ENCODE peak calls at places on chromosome 19, in seven cellular contexts. A is NB4, F is tibial nerve, T is sigmoid colon, P is esophagus squamous epithelium, I is body of pancreas, D is A549. M is an unnamed sample.

GRCh38 chr19:5959260-5960004 is 18.5 kb downstream of the RANBP3 start:
- DNase-seq in D (no peak), T (no peak), I (no peak), P (no peak), F (no peak), A (no peak), M (no peak)

GRCh38 chr19:29478578-29479565 is 46.9 kb upstream of the VSTM2B start:
- DNase-seq in F (no peak), I (no peak), T (no peak), A (peak), D (peak), P (no peak), M (no peak)

GRCh38 chr19:38062959-38063786 is 156.2 kb downstream of the SIPA1L3 start:
- DNase-seq in D (no peak), T (peak), F (no peak), P (no peak), I (no peak), A (no peak), M (no peak)

GRCh38 chr19:38023245-38023644 is 116.2 kb downstream of the SIPA1L3 start:
- DNase-seq in A (no peak), F (no peak), D (no peak), T (no peak), I (no peak), P (no peak), M (no peak)

GRCh38 chr19:53076984-53077383 is 26.2 kb downstream of the ZNF160 start:
- DNase-seq in D (no peak), P (no peak), T (peak), A (peak), I (peak), F (peak), M (peak)

GRCh38 chr19:39768334-39768733 is 10.3 kb upstream of the LEUTX start:
- DNase-seq in D (no peak), P (no peak), I (no peak), A (no peak), F (no peak), T (no peak), M (no peak)

GRCh38 chr19:48874309-48875135 is 2.3 kb downstream of the PPP1R15A start:
- DNase-seq in A (peak), T (no peak), D (peak), I (no peak), P (no peak), F (peak), M (peak)

GRCh38 chr19:32675720-32676185 is at the start of gene RGS9BP:
- DNase-seq in P (no peak), D (peak), T (peak), A (peak), I (peak), F (peak), M (peak)

DNA sequence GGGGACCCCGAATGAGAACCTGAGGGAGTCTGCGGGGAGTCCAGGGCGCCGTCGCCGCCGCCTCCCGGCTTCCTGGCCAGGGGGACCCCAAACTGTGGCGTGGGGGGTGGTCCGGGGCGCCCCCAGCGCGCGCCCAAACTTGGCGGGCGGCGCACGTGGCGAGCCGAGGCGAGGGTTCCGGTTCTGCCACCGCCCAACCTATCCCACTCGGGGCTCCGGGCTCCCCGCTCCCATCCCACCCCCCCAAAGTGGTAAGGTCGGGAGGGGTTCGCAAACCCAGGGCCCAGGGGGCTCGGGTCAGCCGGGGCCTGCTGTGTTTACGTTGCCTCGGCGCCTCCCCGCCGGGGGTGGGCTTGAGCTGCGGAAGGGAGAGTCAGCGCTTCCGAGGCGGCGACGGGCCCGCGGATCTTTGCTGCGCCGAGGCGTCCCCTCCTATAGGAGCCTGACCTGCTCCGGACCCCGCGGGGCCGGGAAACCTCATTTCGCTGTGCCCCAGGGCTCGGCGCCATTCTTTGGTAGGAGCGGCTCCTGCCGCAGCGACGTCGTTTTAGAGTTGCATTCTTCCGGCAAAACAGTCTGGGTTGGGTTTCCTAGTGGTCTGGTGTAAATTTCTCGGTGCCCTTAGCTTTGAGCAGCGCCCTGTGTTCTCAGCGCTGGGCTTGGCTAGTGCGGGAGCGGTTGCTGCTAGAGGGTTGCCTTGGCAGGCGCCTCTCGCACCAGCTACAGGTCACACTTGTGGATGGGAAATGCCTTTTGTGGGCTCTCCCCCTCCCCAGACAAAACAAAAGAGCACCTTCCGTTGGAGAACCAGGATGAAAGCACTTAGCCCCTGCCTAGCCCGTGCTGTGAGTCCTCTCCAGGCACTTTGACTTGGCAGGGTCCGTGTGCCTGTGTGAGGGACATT is 1.2 kb downstream of the DAZAP1 start:
- DNase-seq in P (no peak), D (no peak), A (peak), T (peak), I (peak), F (no peak), M (peak)
- TF ChIP-seq POLR2A in P (no peak), D (no peak), A (no peak), T (no peak), I (no peak), F (no peak), M (peak)

DNA sequence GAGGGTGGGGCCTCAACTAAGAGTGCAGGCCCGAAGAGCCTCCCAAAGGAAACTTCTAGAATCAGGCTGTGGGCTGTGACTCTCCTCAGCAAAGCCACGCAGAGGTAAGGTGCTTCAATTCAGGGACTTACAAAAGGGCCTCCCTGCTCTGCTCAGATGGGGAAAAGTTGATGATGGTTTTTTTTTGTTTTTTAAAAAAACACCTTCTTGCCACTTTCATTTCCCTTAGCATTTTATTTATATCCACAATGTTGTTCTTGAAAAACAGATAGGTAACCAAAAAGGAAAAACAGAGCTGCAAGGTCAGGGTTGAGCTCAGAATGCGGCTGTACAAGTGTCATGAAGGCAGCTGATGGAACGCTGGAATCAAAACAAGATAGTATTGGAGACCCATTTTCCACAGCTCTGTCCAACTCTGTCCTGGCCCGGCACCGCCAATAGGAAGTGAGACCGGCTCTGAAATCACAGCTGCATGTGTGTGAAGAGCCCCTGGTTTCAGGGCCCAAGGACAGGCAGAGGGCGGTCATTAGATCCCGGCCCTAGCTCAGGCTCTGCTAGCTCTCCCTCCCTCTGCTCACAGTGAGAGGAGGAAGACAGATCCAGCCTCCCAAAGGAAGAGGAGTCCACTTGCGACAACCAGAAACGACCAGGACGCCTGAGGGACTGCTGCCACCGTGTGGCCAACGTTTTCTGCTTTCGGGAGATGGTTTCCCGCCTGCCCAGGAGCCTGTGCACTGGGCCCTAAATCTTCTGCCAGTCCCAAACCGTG is 58.3 kb downstream of the KLF2 start:
- DNase-seq in T (peak), D (peak), F (peak), P (no peak), I (peak), A (peak), M (peak)
- TF ChIP-seq POLR2A in T (no peak), D (no peak), F (peak), P (no peak), I (no peak), A (no peak), M (no peak)

DNA sequence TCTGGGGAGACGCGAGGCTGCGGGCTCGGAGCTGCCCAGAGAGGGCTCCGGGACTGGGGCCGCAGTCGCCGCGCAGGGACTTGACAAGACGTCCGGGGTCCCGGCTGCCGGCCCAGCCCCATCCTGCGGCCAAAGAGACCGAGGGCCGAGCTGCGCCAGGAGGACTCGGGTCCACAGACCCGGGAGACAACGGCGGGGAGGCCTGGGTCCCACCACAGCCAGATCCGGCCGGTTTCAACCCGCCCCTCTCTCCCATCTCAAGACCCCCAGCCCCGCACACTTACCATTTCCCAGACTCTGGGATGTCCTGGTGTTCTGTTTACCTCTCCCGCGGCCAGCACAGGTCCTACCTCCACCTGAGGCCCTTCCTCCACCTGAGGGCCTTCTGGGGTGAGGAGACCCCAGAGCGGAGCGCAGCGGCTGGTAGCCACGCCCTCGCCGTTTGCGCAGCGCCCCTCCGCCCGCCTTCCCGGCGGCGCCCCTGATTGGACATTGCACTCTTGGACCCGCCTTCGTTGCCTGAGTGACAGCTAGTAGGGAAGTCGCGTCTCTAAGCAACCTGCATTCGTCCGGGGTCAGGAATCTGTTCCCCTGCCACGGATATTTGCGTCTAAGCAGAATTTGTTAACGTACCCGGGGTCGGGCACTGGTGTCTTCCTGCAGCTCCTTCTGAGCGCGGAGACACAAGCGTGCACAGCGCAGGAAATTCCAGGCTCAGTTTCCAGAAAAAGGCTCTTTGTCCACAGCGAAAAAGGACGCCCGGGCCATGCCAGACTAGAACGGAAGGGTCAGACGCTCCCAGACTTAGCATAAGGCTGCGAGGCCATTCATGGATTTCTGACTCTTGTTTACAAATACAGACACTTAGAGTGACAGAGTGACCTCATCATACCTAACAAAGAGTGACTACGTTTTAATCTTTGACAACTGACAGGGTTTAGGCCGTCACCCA is at the start of gene ZNF709:
- DNase-seq in P (peak), D (no peak), F (peak), A (peak), I (peak), T (peak), M (peak)
- TF ChIP-seq POLR2A in P (no peak), D (no peak), F (peak), A (no peak), I (peak), T (peak), M (no peak)

GRCh38 chr19:58401825-58402433 is 6.5 kb downstream of the RNF225 start:
- DNase-seq in T (peak), I (no peak), P (no peak), A (no peak), F (no peak), D (no peak), M (no peak)

GRCh38 chr19:58399903-58400637 is 4.6 kb downstream of the RNF225 start:
- DNase-seq in F (no peak), T (peak), D (no peak), I (no peak), P (no peak), A (no peak), M (no peak)

GRCh38 chr19:58400638-58400915 is 5.1 kb downstream of the RNF225 start:
- DNase-seq in F (no peak), I (no peak), P (no peak), A (no peak), T (no peak), D (no peak), M (no peak)

GRCh38 chr19:58398545-58398944 is 3.1 kb downstream of the RNF225 start:
- DNase-seq in T (peak), A (no peak), P (no peak), I (no peak), F (no peak), D (no peak), M (no peak)

GRCh38 chr19:58400916-58401824 is 5.7 kb downstream of the RNF225 start:
- DNase-seq in P (peak), I (peak), F (peak), T (peak), A (peak), D (peak), M (peak)
- TF ChIP-seq POLR2A in P (no peak), I (peak), F (peak), T (no peak), A (peak), D (peak), M (peak)

M was measured in erythroblast.